ENCODE peak calls at places on chromosomes 6 and 20, in eight cellular contexts. One of them, this sample, is unnamed.

GRCh38 chr6:10338151-10338550 is 76.7 kb downstream of the TFAP2A start:
- DNase-seq in pons: no peak
- DNase-seq in HL-60: no peak
- DNase-seq in GM13976: no peak
- DNase-seq in CD8-positive, alpha-beta T cell: no peak
- DNase-seq in sciatic nerve: no peak
- DNase-seq in kidney tubule cell: no peak
- DNase-seq in heart right ventricle: no peak
- DNase-seq in this sample: no peak

GRCh38 chr6:15389759-15390723 is 144.2 kb downstream of the JARID2 start:
- DNase-seq in pons: peak
- DNase-seq in HL-60: peak
- DNase-seq in GM13976: peak
- DNase-seq in CD8-positive, alpha-beta T cell: no peak
- DNase-seq in sciatic nerve: no peak
- DNase-seq in kidney tubule cell: peak
- DNase-seq in heart right ventricle: no peak
- DNase-seq in this sample: no peak

GRCh38 chr20:54048489-54048888 is 21.9 kb downstream of the BCAS1 start:
- DNase-seq in pons: no peak
- DNase-seq in HL-60: no peak
- DNase-seq in GM13976: no peak
- DNase-seq in CD8-positive, alpha-beta T cell: no peak
- DNase-seq in sciatic nerve: no peak
- DNase-seq in kidney tubule cell: no peak
- DNase-seq in heart right ventricle: no peak
- DNase-seq in this sample: no peak

GRCh38 chr6:118959903-118960302 is 24.9 kb upstream of the MCM9 start:
- DNase-seq in pons: no peak
- DNase-seq in HL-60: no peak
- DNase-seq in GM13976: no peak
- DNase-seq in CD8-positive, alpha-beta T cell: no peak
- DNase-seq in sciatic nerve: no peak
- DNase-seq in kidney tubule cell: no peak
- DNase-seq in heart right ventricle: no peak
- DNase-seq in this sample: no peak

GRCh38 chr6:139863356-139863755 is 488.9 kb upstream of the CITED2 start:
- DNase-seq in pons: no peak
- DNase-seq in HL-60: no peak
- DNase-seq in GM13976: no peak
- DNase-seq in CD8-positive, alpha-beta T cell: no peak
- DNase-seq in sciatic nerve: no peak
- DNase-seq in kidney tubule cell: no peak
- DNase-seq in heart right ventricle: no peak
- DNase-seq in this sample: no peak

GRCh38 chr6:36130672-36131516 is 581 bp downstream of the MAPK13 start:
- DNase-seq in pons: no peak
- DNase-seq in HL-60: no peak
- DNase-seq in GM13976: peak
- DNase-seq in CD8-positive, alpha-beta T cell: no peak
- DNase-seq in sciatic nerve: peak
- DNase-seq in kidney tubule cell: peak
- DNase-seq in heart right ventricle: no peak
- DNase-seq in this sample: peak

GRCh38 chr6:113591896-113592827 is 265.0 kb upstream of the MARCKS start:
- DNase-seq in pons: no peak
- DNase-seq in HL-60: no peak
- DNase-seq in GM13976: no peak
- DNase-seq in CD8-positive, alpha-beta T cell: no peak
- DNase-seq in sciatic nerve: no peak
- DNase-seq in kidney tubule cell: no peak
- DNase-seq in heart right ventricle: no peak
- DNase-seq in this sample: no peak

GRCh38 chr6:135325624-135326424 is 144.7 kb downstream of the MYB start:
- DNase-seq in pons: no peak
- DNase-seq in HL-60: peak
- DNase-seq in GM13976: no peak
- DNase-seq in CD8-positive, alpha-beta T cell: no peak
- DNase-seq in sciatic nerve: no peak
- DNase-seq in kidney tubule cell: no peak
- DNase-seq in heart right ventricle: no peak
- DNase-seq in this sample: no peak

GRCh38 chr20:25369529-25369928 is 21.1 kb downstream of the ABHD12 start:
- DNase-seq in pons: no peak
- DNase-seq in HL-60: no peak
- DNase-seq in GM13976: no peak
- DNase-seq in CD8-positive, alpha-beta T cell: no peak
- DNase-seq in sciatic nerve: no peak
- DNase-seq in kidney tubule cell: peak
- DNase-seq in heart right ventricle: no peak
- DNase-seq in this sample: no peak

GRCh38 chr20:34797012-34797720 is 28.3 kb downstream of the NCOA6 start:
- DNase-seq in pons: no peak
- DNase-seq in HL-60: no peak
- DNase-seq in GM13976: no peak
- DNase-seq in CD8-positive, alpha-beta T cell: no peak
- DNase-seq in sciatic nerve: no peak
- DNase-seq in kidney tubule cell: no peak
- DNase-seq in heart right ventricle: no peak
- DNase-seq in this sample: no peak

GRCh38 chr6:158629376-158630221 is 14.9 kb downstream of the DYNLT1 start:
- DNase-seq in pons: no peak
- DNase-seq in HL-60: no peak
- DNase-seq in GM13976: peak
- DNase-seq in CD8-positive, alpha-beta T cell: no peak
- DNase-seq in sciatic nerve: no peak
- DNase-seq in kidney tubule cell: peak
- DNase-seq in heart right ventricle: no peak
- DNase-seq in this sample: no peak

GRCh38 chr6:169830876-169831275 is 79.5 kb downstream of the ERMARD start:
- DNase-seq in pons: no peak
- DNase-seq in HL-60: no peak
- DNase-seq in GM13976: no peak
- DNase-seq in CD8-positive, alpha-beta T cell: no peak
- DNase-seq in sciatic nerve: no peak
- DNase-seq in kidney tubule cell: no peak
- DNase-seq in heart right ventricle: no peak
- DNase-seq in this sample: no peak

GRCh38 chr6:83365931-83366330 is 64.9 kb downstream of the ME1 start:
- DNase-seq in pons: peak
- DNase-seq in HL-60: no peak
- DNase-seq in GM13976: no peak
- DNase-seq in CD8-positive, alpha-beta T cell: no peak
- DNase-seq in sciatic nerve: no peak
- DNase-seq in kidney tubule cell: no peak
- DNase-seq in heart right ventricle: no peak
- DNase-seq in this sample: no peak

GRCh38 chr20:52494244-52494643 is 302.7 kb upstream of the ZFP64 start:
- DNase-seq in pons: no peak
- DNase-seq in HL-60: no peak
- DNase-seq in GM13976: no peak
- DNase-seq in CD8-positive, alpha-beta T cell: no peak
- DNase-seq in sciatic nerve: no peak
- DNase-seq in kidney tubule cell: peak
- DNase-seq in heart right ventricle: no peak
- DNase-seq in this sample: peak

GRCh38 chr6:21742238-21742660 is 148.7 kb downstream of the SOX4 start:
- DNase-seq in pons: no peak
- DNase-seq in HL-60: no peak
- DNase-seq in GM13976: no peak
- DNase-seq in CD8-positive, alpha-beta T cell: no peak
- DNase-seq in sciatic nerve: no peak
- DNase-seq in kidney tubule cell: peak
- DNase-seq in heart right ventricle: no peak
- DNase-seq in this sample: no peak

GRCh38 chr6:68134796-68135195 is 500.3 kb upstream of the ADGRB3 start:
- DNase-seq in pons: no peak
- DNase-seq in HL-60: no peak
- DNase-seq in GM13976: no peak
- DNase-seq in CD8-positive, alpha-beta T cell: no peak
- DNase-seq in sciatic nerve: no peak
- DNase-seq in kidney tubule cell: no peak
- DNase-seq in heart right ventricle: no peak
- DNase-seq in this sample: no peak

GRCh38 chr20:57061058-57061900 is 205.2 kb downstream of the BMP7 start:
- DNase-seq in pons: peak
- DNase-seq in HL-60: no peak
- DNase-seq in GM13976: no peak
- DNase-seq in CD8-positive, alpha-beta T cell: no peak
- DNase-seq in sciatic nerve: peak
- DNase-seq in kidney tubule cell: peak
- DNase-seq in heart right ventricle: no peak
- DNase-seq in this sample: peak

GRCh38 chr6:104940881-104941693 is 15.8 kb upstream of the LIN28B start:
- DNase-seq in pons: peak
- DNase-seq in HL-60: no peak
- DNase-seq in GM13976: peak
- DNase-seq in CD8-positive, alpha-beta T cell: no peak
- DNase-seq in sciatic nerve: no peak
- DNase-seq in kidney tubule cell: no peak
- DNase-seq in heart right ventricle: peak
- DNase-seq in this sample: no peak

GRCh38 chr6:31727717-31728671 is 1.1 kb downstream of the DDAH2 start:
- DNase-seq in pons: no peak
- DNase-seq in HL-60: peak
- DNase-seq in GM13976: no peak
- DNase-seq in CD8-positive, alpha-beta T cell: no peak
- DNase-seq in sciatic nerve: no peak
- DNase-seq in kidney tubule cell: no peak
- DNase-seq in heart right ventricle: peak
- DNase-seq in this sample: no peak

GRCh38 chr6:131413191-131413830 is 159.7 kb upstream of the ARG1 start:
- DNase-seq in pons: no peak
- DNase-seq in HL-60: no peak
- DNase-seq in GM13976: no peak
- DNase-seq in CD8-positive, alpha-beta T cell: no peak
- DNase-seq in sciatic nerve: no peak
- DNase-seq in kidney tubule cell: no peak
- DNase-seq in heart right ventricle: no peak
- DNase-seq in this sample: no peak

GRCh38 chr6:157597461-157598312 is 216.7 kb downstream of the ZDHHC14 start:
- DNase-seq in pons: peak
- DNase-seq in HL-60: peak
- DNase-seq in GM13976: peak
- DNase-seq in CD8-positive, alpha-beta T cell: no peak
- DNase-seq in sciatic nerve: no peak
- DNase-seq in kidney tubule cell: peak
- DNase-seq in heart right ventricle: peak
- DNase-seq in this sample: peak

GRCh38 chr6:16681260-16681873 is 79.9 kb downstream of the ATXN1 start:
- DNase-seq in pons: no peak
- DNase-seq in HL-60: peak
- DNase-seq in GM13976: no peak
- DNase-seq in CD8-positive, alpha-beta T cell: no peak
- DNase-seq in sciatic nerve: no peak
- DNase-seq in kidney tubule cell: peak
- DNase-seq in heart right ventricle: no peak
- DNase-seq in this sample: peak

GRCh38 chr6:33118525-33119123 is 42.8 kb downstream of the HLA-DPB1 start:
- DNase-seq in pons: peak
- DNase-seq in HL-60: peak
- DNase-seq in GM13976: peak
- DNase-seq in CD8-positive, alpha-beta T cell: no peak
- DNase-seq in sciatic nerve: no peak
- DNase-seq in kidney tubule cell: peak
- DNase-seq in heart right ventricle: no peak
- DNase-seq in this sample: peak

GRCh38 chr6:7451321-7451720 is 61.7 kb downstream of the RIOK1 start:
- DNase-seq in pons: no peak
- DNase-seq in HL-60: no peak
- DNase-seq in GM13976: no peak
- DNase-seq in CD8-positive, alpha-beta T cell: no peak
- DNase-seq in sciatic nerve: no peak
- DNase-seq in kidney tubule cell: no peak
- DNase-seq in heart right ventricle: no peak
- DNase-seq in this sample: no peak

GRCh38 chr6:2476376-2476775 is 231.0 kb upstream of the GMDS start:
- DNase-seq in pons: no peak
- DNase-seq in HL-60: no peak
- DNase-seq in GM13976: no peak
- DNase-seq in CD8-positive, alpha-beta T cell: no peak
- DNase-seq in sciatic nerve: peak
- DNase-seq in kidney tubule cell: peak
- DNase-seq in heart right ventricle: no peak
- DNase-seq in this sample: no peak

GRCh38 chr6:54971825-54972224 is 125.3 kb downstream of the FAM83B start:
- DNase-seq in pons: no peak
- DNase-seq in HL-60: no peak
- DNase-seq in GM13976: no peak
- DNase-seq in CD8-positive, alpha-beta T cell: no peak
- DNase-seq in sciatic nerve: no peak
- DNase-seq in kidney tubule cell: peak
- DNase-seq in heart right ventricle: no peak
- DNase-seq in this sample: no peak

GRCh38 chr20:588476-588875 is 21.6 kb downstream of the TCF15 start:
- DNase-seq in pons: no peak
- DNase-seq in HL-60: peak
- DNase-seq in GM13976: no peak
- DNase-seq in CD8-positive, alpha-beta T cell: no peak
- DNase-seq in sciatic nerve: no peak
- DNase-seq in kidney tubule cell: no peak
- DNase-seq in heart right ventricle: no peak
- DNase-seq in this sample: no peak

GRCh38 chr20:62752181-62752670 is 43.6 kb downstream of the NTSR1 start:
- DNase-seq in pons: no peak
- DNase-seq in HL-60: no peak
- DNase-seq in GM13976: no peak
- DNase-seq in CD8-positive, alpha-beta T cell: no peak
- DNase-seq in sciatic nerve: no peak
- DNase-seq in kidney tubule cell: no peak
- DNase-seq in heart right ventricle: peak
- DNase-seq in this sample: no peak

This sample was measured in RKO.